ENCODE peak calls at places on chromosome 2, in four cellular contexts. K is fibroblast of lung, C is OCI-LY7, P is left ventricle myocardium inferior. F is an unnamed sample. For H3K36me3, the result is how much of the 10 kb centered on the place peaks cover.

GRCh38 chr2:96256611-96257113 is 9.1 kb downstream of the TMEM127 start:
- DNase-seq in C (no peak), P (no peak), K (no peak), F (no peak)

GRCh38 chr2:33153008-33153407 is 206.3 kb downstream of the LTBP1 start:
- DNase-seq in C (no peak), P (no peak), K (peak), F (peak)

GRCh38 chr2:143175435-143175834 is 46.2 kb downstream of the ARHGAP15 start:
- DNase-seq in K (no peak), C (no peak), P (no peak), F (no peak)

GRCh38 chr2:135825131-135825854 is 11.7 kb downstream of the LCT start:
- DNase-seq in K (no peak), C (no peak), P (no peak), F (no peak)

GRCh38 chr2:205975082-205975949 is 110.7 kb downstream of the INO80D start:
- DNase-seq in K (peak), P (no peak), C (no peak), F (no peak)

GRCh38 chr2:236871500-236872001 is 214.1 kb upstream of the COPS8 start:
- DNase-seq in C (no peak), P (peak), K (peak), F (peak)

GRCh38 chr2:238339395-238339780 is 19.1 kb downstream of the TRAF3IP1 start:
- DNase-seq in P (no peak), K (no peak), C (no peak), F (peak)

GRCh38 chr2:149483004-149483605 is 104.5 kb downstream of the MMADHC start:
- DNase-seq in K (peak), C (no peak), P (no peak), F (peak)

GRCh38 chr2:215590353-215590752 is 154.5 kb upstream of the FN1 start:
- DNase-seq in C (no peak), K (peak), P (no peak), F (peak)

GRCh38 chr2:162257416-162257815 is 14.2 kb upstream of the FAP start:
- DNase-seq in C (no peak), P (no peak), K (no peak), F (no peak)

GRCh38 chr2:233139875-233140585 is 79.9 kb downstream of the INPP5D start:
- DNase-seq in K (no peak), C (no peak), P (no peak), F (no peak)

GRCh38 chr2:13550832-13551231 is 834.1 kb downstream of the TRIB2 start:
- DNase-seq in P (no peak), C (no peak), K (peak), F (no peak)

GRCh38 chr2:198657520-198658121 is 800.1 kb downstream of the SATB2 start:
- DNase-seq in K (peak), C (peak), P (no peak), F (peak)

GRCh38 chr2:204315236-204315662 is 230.0 kb upstream of the PARD3B start:
- DNase-seq in C (no peak), P (no peak), K (peak), F (no peak)

GRCh38 chr2:162161634-162162033 is 9.6 kb upstream of the GCG start:
- DNase-seq in C (no peak), K (no peak), P (no peak), F (no peak)

GRCh38 chr2:1505031-1505441 is 91.8 kb downstream of the TPO start:
- DNase-seq in P (no peak), K (no peak), C (no peak), F (no peak)

GRCh38 chr2:111689899-111690298 is 194.1 kb downstream of the ANAPC1 start:
- DNase-seq in P (no peak), C (no peak), K (no peak), F (no peak)

GRCh38 chr2:236440110-236440881 is 129.3 kb upstream of the ACKR3 start:
- DNase-seq in C (no peak), K (no peak), P (no peak), F (no peak)

GRCh38 chr2:36438454-36438977 is 82.9 kb downstream of the CRIM1 start:
- DNase-seq in C (no peak), K (peak), P (no peak), F (peak)

GRCh38 chr2:19373352-19373751 is 14.9 kb upstream of the OSR1 start:
- DNase-seq in P (no peak), C (no peak), K (no peak), F (no peak)

GRCh38 chr2:130963849-130964793 is 127.4 kb downstream of the ARHGEF4 start:
- DNase-seq in C (no peak), K (peak), P (no peak), F (peak)

GRCh38 chr2:36362291-36362690 is 6.7 kb downstream of the CRIM1 start:
- DNase-seq in K (peak), C (no peak), P (no peak), F (peak)

GRCh38 chr2:181104512-181105121 is 124.2 kb downstream of the UBE2E3 start:
- DNase-seq in K (peak), P (no peak), C (peak), F (peak)

GRCh38 chr2:180983468-180984388 is 3.3 kb downstream of the UBE2E3 start:
- DNase-seq in C (peak), K (peak), P (no peak), F (peak)

GRCh38 chr2:182818541-182819308 is 47.7 kb downstream of the FRZB start:
- DNase-seq in C (no peak), P (no peak), K (no peak), F (no peak)

GRCh38 chr2:208253518-208254117 is 1.3 kb downstream of the IDH1 start:
- DNase-seq in C (no peak), K (peak), P (no peak), F (peak)

GRCh38 chr2:148814853-148815419 is 60.1 kb upstream of the KIF5C start:
- DNase-seq in C (no peak), P (no peak), K (peak), F (peak)

GRCh38 chr2:239389414-239390329 is 11.1 kb downstream of the HDAC4 start:
- DNase-seq in C (no peak), P (no peak), K (no peak), F (no peak)

GRCh38 chr2:42558827-42559226 is 9.6 kb upstream of the MTA3 start:
- DNase-seq in K (no peak), P (no peak), C (peak), F (no peak)

GRCh38 chr2:15195723-15196270 is 365.3 kb downstream of the NBAS start:
- DNase-seq in C (no peak), P (no peak), K (no peak), F (peak)

GRCh38 chr2:20439503-20439902 is 7.4 kb upstream of the RHOB start:
- DNase-seq in P (no peak), C (no peak), K (no peak), F (no peak)

GRCh38 chr2:118224144-118224887 is 136.0 kb downstream of the INSIG2 start:
- DNase-seq in P (peak), C (peak), K (peak), F (no peak)

GRCh38 chr2:41709702-41710599 is 337.9 kb upstream of the PKDCC start:
- DNase-seq in P (no peak), C (no peak), K (peak), F (peak)

GRCh38 chr2:218259099-218259921 is 1.5 kb upstream of the GPBAR1 start:
- DNase-seq in C (no peak), P (peak), K (peak), F (peak)

GRCh38 chr2:20151116-20151571 is 73.8 kb downstream of the SDC1 start:
- DNase-seq in P (no peak), C (no peak), K (no peak), F (no peak)

GRCh38 chr2:150646746-150647145 is 159.3 kb upstream of the RND3 start:
- DNase-seq in C (no peak), P (no peak), K (peak), F (no peak)

GRCh38 chr2:29123584-29124349 is 8.6 kb downstream of the CLIP4 start:
- DNase-seq in K (peak), C (no peak), P (no peak), F (peak)
- H3K4me3 ChIP-seq in K (no peak), C (no peak), P (no peak), F (no peak)

DNA sequence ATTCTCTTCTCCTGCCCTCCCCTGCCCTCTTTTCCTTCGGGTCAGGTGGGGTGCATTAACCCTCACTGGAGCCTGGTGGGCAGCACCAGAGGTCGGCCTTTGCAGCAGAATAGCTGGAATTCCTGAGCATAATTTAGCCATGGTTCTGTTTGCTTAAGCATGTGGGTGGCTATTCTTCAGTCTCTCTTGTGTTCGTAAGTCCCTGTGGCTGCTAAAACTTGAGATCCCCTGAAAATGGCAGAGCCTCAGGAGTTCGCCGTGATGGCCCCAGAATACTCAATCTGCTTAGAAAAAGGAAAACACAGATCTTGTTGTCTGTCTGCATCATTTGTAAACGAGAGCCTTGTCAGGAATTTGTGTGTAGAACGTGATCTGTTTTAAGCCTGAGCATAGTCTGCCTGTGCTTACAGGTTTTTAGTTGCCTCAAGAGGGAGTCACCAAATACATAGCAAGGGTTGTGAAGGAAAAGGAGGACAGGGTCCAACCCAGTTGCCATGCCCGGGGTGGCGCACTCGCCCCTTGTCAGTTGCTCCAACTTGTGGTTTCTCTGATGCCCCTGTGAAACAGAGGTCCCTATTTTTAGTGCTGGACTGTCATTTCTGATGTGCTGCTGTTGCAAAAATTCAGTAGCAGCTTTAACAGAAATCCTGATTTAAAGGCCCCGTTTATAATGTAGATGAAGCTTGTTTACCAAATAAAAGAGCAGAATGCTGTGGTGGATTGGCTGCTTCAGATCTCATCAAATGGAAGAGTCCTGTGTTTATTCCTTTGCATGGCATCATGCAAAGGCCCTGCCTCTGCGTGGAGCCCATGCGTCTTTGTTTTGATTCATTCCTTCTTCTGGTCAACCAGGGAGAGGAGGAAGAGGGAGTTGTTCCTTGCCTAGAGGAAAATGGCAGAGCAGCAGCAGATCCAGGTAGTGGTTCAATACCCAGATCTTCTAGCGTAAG is 74.8 kb downstream of the WDSUB1 start:
- DNase-seq in P (no peak), K (peak), C (no peak), F (no peak)
- TF ChIP-seq CTCF in P (no peak), K (no peak), C (no peak), F (no peak)

GRCh38 chr2:46580416-46580815 is 101.1 kb downstream of the TMEM247 start:
- DNase-seq in K (no peak), P (no peak), C (no peak), F (no peak)
- H3K36me3 ChIP-seq in K (under half), P (half or more), C (half or more), F (under half)

GRCh38 chr2:99706734-99707133 is 216.9 kb upstream of the REV1 start:
- DNase-seq in K (peak), P (no peak), C (peak), F (no peak)
- H3K4me3 ChIP-seq in K (no peak), P (peak), C (peak), F (no peak)

GRCh38 chr2:241801611-241802420 is 7.2 kb upstream of the NEU4 start:
- DNase-seq in P (peak), C (no peak), K (no peak), F (no peak)

GRCh38 chr2:241802806-241803318 is 6.1 kb upstream of the NEU4 start:
- DNase-seq in K (no peak), P (no peak), C (no peak), F (no peak)

GRCh38 chr2:241803387-241804325 is 5.3 kb upstream of the NEU4 start:
- DNase-seq in K (peak), P (peak), C (no peak), F (peak)

GRCh38 chr2:241802421-241802749 is 6.6 kb upstream of the NEU4 start:
- DNase-seq in C (no peak), K (no peak), P (no peak), F (no peak)

GRCh38 chr2:241804326-241805276 is 4.4 kb upstream of the NEU4 start:
- DNase-seq in P (no peak), C (peak), K (peak), F (no peak)
- TF ChIP-seq CTCF in P (peak), C (peak), K (no peak), F (no peak)

GRCh38 chr2:43931293-43931692 is 64.5 kb downstream of the LRPPRC start:
- DNase-seq in K (no peak), C (no peak), P (no peak), F (no peak)
- H3K36me3 ChIP-seq in K (under half), C (half or more), P (under half), F (under half)

F was measured in bronchial epithelial cell.